ENCODE peak calls at places on chromosome 6, in four cellular contexts. S is HL-60, N is prostate gland, D is GM23338. X is an unnamed sample.
A peak's percentile ranks its signal among the peaks of the same experiment; 100 is the strongest.

GRCh38 chr6:122798099-122798641 is 9.1 kb downstream of the SMPDL3A start:
- DNase-seq in S (no peak), N (peak; percentile 13), D (no peak), X (no peak)

GRCh38 chr6:327538-328183 is 35.4 kb downstream of the DUSP22 start:
- DNase-seq in S (no peak), N (no peak), D (no peak), X (no peak)

GRCh38 chr6:42696526-42697267 is 25.7 kb downstream of the PRPH2 start:
- DNase-seq in S (no peak), N (no peak), D (no peak), X (no peak)

GRCh38 chr6:69584913-69585729 is 211.7 kb downstream of the LMBRD1 start:
- DNase-seq in S (peak; percentile 10), N (no peak), D (peak; percentile 8), X (no peak)

GRCh38 chr6:1388927-1389790 is at the start of gene FOXF2:
- DNase-seq in S (no peak), N (no peak), D (peak; percentile 83), X (no peak)

GRCh38 chr6:10613693-10614092 is 80.7 kb downstream of the C6orf52 start:
- DNase-seq in S (no peak), N (no peak), D (no peak), X (no peak)

GRCh38 chr6:24974182-24975171 is 38.7 kb upstream of the RIPOR2 start:
- DNase-seq in S (no peak), N (no peak), D (no peak), X (no peak)

GRCh38 chr6:43359831-43360230 is 9.6 kb downstream of the ZNF318 start:
- DNase-seq in S (no peak), N (no peak), D (no peak), X (no peak)

GRCh38 chr6:15922510-15923307 is 206.2 kb upstream of the MYLIP start:
- DNase-seq in S (no peak), N (no peak), D (no peak), X (no peak)

GRCh38 chr6:53410508-53411258 is 61.9 kb upstream of the ELOVL5 start:
- DNase-seq in S (peak; percentile 66), N (no peak), D (peak; percentile 65), X (no peak)

GRCh38 chr6:108250240-108250866 is 10.5 kb downstream of the SNX3 start:
- DNase-seq in S (no peak), N (no peak), D (peak; percentile 75), X (no peak)

GRCh38 chr6:69164564-69165252 is 529.6 kb downstream of the ADGRB3 start:
- DNase-seq in S (no peak), N (no peak), D (peak; percentile 75), X (no peak)

GRCh38 chr6:147128056-147128455 is 76.2 kb upstream of the STXBP5 start:
- DNase-seq in S (no peak), N (no peak), D (no peak), X (no peak)

GRCh38 chr6:14110001-14110818 is 7.4 kb upstream of the CD83 start:
- DNase-seq in S (no peak), N (no peak), D (no peak), X (no peak)

GRCh38 chr6:819122-819521 is 126.2 kb upstream of the EXOC2 start:
- DNase-seq in S (no peak), N (no peak), D (no peak), X (no peak)

DNA sequence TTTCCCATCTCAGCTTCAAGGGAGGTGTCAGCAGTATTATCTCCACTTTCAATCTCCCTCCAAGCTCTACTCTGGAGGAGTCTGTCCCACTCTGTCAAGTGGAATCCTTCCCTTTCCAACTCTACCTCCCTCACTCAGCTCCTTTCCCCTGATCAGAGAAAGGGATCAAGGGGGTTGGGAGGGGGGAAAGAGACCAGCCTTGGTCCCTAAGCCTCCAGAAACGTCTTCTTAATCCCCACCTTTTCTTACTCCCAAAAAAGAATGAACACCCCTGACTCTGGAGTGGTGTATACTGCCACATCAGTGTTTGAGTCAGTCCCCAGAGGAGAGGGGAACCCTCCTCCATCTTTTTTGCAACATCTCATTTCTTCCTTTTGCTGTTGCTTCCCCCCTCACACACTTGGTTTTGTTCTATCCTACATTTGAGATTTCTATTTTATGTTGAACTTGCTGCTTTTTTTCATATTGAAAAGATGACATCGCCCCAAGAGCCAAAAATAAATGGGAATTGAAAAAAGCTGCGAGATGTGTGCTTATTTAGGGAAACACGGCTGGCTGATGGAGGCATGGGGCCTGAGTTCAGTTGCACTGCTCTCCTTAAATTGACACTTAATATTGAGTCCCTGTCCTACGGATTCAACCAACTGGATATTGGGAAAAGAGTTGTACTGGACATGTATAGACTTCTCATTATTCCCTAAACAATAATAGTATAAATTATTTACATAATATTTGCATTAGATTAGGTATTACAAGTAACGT is 4.9 kb downstream of the TUBB start:
- DNase-seq in S (no peak), N (no peak), D (no peak), X (no peak)
- TF ChIP-seq POLR2AphosphoS5 in S (no peak), N (no peak), D (no peak), X (no peak)

DNA sequence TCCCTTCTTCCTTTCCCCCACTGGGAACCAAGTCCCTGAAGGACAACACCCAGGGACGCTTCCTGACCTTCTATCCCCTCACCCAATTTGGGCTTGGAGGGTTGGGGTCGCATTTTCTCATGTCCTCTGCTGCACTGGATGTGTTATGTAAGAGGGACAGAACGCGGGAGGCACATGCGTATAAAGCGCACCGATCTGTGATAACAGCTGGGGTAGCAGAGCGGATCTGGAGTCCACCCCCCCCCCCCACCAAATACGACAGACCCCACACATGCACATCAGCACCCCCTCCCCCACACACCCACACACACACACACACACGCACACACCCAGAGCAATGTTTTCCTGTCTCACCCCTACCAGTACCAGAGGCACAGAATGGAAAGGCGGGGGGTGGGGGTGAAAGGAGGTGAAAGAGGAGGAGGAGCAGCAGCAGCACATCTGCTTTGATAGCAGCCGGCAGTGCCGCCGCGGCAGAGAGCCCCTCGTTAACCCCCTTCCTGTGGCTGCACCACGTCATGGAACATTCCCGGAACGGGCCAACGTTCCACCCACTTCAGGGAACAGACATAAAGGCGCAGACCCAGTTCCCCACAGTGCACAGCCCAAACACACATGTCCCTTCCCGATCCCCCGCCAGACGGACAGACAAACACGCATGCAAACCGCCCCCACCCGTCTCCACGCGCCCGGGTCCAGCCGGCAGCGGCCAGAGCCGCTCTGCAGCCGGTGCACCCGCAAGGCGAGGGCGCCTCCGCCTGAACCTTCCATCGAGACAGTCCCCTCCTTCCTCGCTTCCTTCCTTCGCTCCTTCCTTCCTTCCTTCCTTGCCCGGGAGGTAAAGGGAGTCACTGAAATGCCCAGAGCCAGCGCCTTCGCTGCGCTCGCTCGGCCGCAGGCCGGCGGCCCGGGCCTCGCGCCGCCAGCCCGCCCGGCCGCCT is 580 bp downstream of the HIVEP2 start:
- DNase-seq in S (peak; percentile 65), N (peak; percentile 79), D (peak; percentile 87), X (peak; percentile 95)
- TF ChIP-seq POLR2AphosphoS5 in S (peak; percentile 87), N (peak; percentile 51), D (no peak), X (peak; percentile 34)

GRCh38 chr6:163338671-163339405 is 75.7 kb upstream of the QKI start:
- DNase-seq in S (no peak), N (no peak), D (peak; percentile 55), X (no peak)
- TF ChIP-seq POLR2AphosphoS5 in S (no peak), N (no peak), D (no peak), X (no peak)

DNA sequence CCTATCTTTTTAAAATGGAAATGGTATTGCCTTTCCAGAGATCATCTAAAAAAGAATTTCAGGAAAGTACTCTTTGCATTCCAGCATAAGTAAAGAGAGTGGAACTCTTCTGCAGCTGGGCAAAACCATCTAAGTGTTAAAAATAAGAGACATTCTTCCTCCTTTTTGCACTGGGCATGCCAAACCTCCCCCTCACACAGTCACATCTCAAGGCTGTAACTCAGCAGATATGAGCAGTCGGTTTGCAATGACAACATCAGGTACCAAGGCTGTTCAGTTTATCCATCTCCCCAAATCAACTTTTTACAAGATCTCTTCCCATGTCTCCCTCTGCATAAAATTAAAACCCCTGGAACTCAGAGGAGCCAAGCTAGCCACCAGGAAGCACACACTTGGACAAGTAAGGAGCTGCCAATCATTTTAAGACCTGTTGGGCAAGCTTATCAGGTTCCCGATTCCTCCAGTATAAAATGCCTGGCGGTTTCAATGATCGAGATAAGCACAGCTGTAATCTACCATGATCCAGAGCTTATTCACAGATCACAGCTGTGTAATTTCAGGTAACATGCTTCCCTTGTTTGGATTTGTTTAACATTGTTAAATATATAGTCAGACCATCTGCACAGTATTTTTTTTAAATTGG is 23.2 kb downstream of the ID4 start:
- DNase-seq in S (no peak), N (peak; percentile 50), D (no peak), X (no peak)
- TF ChIP-seq POLR2AphosphoS5 in S (no peak), N (peak; percentile 63), D (no peak), X (no peak)

GRCh38 chr6:119294984-119295383 is 54.6 kb downstream of the MAN1A1 start:
- DNase-seq in S (no peak), N (no peak), D (no peak), X (no peak)
- TF ChIP-seq POLR2AphosphoS5 in S (no peak), N (no peak), D (no peak), X (no peak)

GRCh38 chr6:3882865-3883264 is 33.7 kb downstream of the FAM50B start:
- DNase-seq in S (no peak), N (no peak), D (no peak), X (peak; percentile 72)

GRCh38 chr6:3887150-3887700 is 38.1 kb downstream of the FAM50B start:
- DNase-seq in S (no peak), N (no peak), D (peak; percentile 37), X (peak; percentile 76)

GRCh38 chr6:3885262-3886036 is 36.3 kb downstream of the FAM50B start:
- DNase-seq in S (no peak), N (no peak), D (peak; percentile 44), X (peak; percentile 29)

GRCh38 chr6:3881722-3882421 is 32.7 kb downstream of the FAM50B start:
- DNase-seq in S (no peak), N (no peak), D (no peak), X (peak; percentile 76)

GRCh38 chr6:3884007-3884745 is 35.0 kb downstream of the FAM50B start:
- DNase-seq in S (no peak), N (no peak), D (no peak), X (no peak)
- TF ChIP-seq POLR2AphosphoS5 in S (no peak), N (no peak), D (no peak), X (no peak)

GRCh38 chr6:17867880-17868279 is 119.6 kb downstream of the KIF13A start:
- DNase-seq in S (no peak), N (no peak), D (no peak), X (no peak)
- TF ChIP-seq POLR2AphosphoS5 in S (no peak), N (peak; percentile 4), D (no peak), X (no peak)

DNA sequence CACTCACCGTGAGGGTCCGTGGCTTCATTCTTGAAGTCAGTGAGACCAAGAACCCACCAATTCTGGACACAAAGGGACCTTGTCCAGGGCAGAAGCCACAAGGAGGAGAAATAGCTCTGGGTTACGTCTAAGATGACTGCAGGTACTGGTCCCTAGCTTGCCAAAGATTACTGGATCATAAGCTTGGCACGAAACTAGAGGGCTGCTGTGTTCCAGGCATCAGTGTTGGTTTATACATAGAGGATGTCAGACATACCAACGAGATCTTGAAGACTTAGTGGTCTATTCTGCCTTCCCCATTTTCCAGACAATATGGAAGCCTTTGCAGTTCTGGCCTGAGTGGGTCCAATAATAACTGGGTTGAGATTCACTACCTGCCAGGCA is 175.7 kb downstream of the TBX18 start:
- DNase-seq in S (peak; percentile 54), N (no peak), D (no peak), X (no peak)
- TF ChIP-seq POLR2AphosphoS5 in S (no peak), N (no peak), D (no peak), X (no peak)

X was measured in suprapubic skin.